ENCODE peak calls at places on chromosomes 3 and 15, in six cellular contexts. O is sigmoid colon, Q is mammary epithelial cell, L is cardiac muscle cell, T is choroid plexus epithelial cell, B is fibroblast of the aortic adventitia. E is an unnamed sample.

GRCh38 chr3:48143567-48143966 is 44.6 kb downstream of the CDC25A start:
- DNase-seq in B (no peak), O (no peak), L (no peak), Q (no peak), T (no peak), E (no peak)

GRCh38 chr15:40150163-40150925 is 10.5 kb upstream of the BUB1B start:
- DNase-seq in L (peak), O (no peak), T (peak), Q (peak), B (peak), E (peak)

GRCh38 chr3:126480864-126481263 is 5.2 kb upstream of the ZXDC start:
- DNase-seq in B (peak), Q (no peak), O (no peak), T (no peak), L (no peak), E (no peak)

GRCh38 chr15:62391565-62392262 is 226.6 kb upstream of the C2CD4B start:
- DNase-seq in B (peak), O (peak), L (peak), Q (peak), T (peak), E (peak)

GRCh38 chr15:91867581-91868026 is 14.1 kb downstream of the SLCO3A1 start:
- DNase-seq in Q (peak), L (peak), B (peak), O (peak), T (peak), E (no peak)

GRCh38 chr15:60124460-60125070 is 120.5 kb downstream of the FOXB1 start:
- DNase-seq in Q (no peak), B (no peak), T (no peak), L (no peak), O (no peak), E (no peak)

GRCh38 chr15:64622410-64623260 is 152.8 kb downstream of the RBPMS2 start:
- DNase-seq in L (no peak), O (no peak), Q (no peak), T (no peak), B (no peak), E (no peak)

GRCh38 chr3:7146529-7146928 is 285.6 kb downstream of the GRM7 start:
- DNase-seq in B (no peak), Q (no peak), L (no peak), T (no peak), O (no peak), E (no peak)

GRCh38 chr3:50563867-50564266 is 3.7 kb downstream of the C3orf18 start:
- DNase-seq in T (no peak), O (no peak), B (no peak), Q (no peak), L (no peak), E (no peak)

GRCh38 chr3:40381904-40382616 is 4.9 kb upstream of the ENTPD3 start:
- DNase-seq in B (no peak), L (peak), Q (no peak), O (no peak), T (peak), E (no peak)

GRCh38 chr3:171346011-171346410 is 114.2 kb downstream of the TNIK start:
- DNase-seq in L (no peak), O (no peak), Q (no peak), B (no peak), T (no peak), E (no peak)

GRCh38 chr3:172698650-172699049 is 12.2 kb downstream of the NCEH1 start:
- DNase-seq in T (no peak), Q (no peak), B (no peak), L (no peak), O (no peak), E (peak)

GRCh38 chr3:95923496-95924210 is 890.7 kb upstream of the EPHA6 start:
- DNase-seq in L (peak), Q (peak), O (no peak), T (peak), B (peak), E (no peak)

GRCh38 chr3:109803274-109803673 is 465.9 kb upstream of the DPPA4 start:
- DNase-seq in L (no peak), B (no peak), T (peak), O (no peak), Q (peak), E (peak)

GRCh38 chr3:122074621-122075265 is 19.6 kb downstream of the CD86 start:
- DNase-seq in T (no peak), O (peak), Q (no peak), B (no peak), L (peak), E (peak)

GRCh38 chr3:160088492-160089137 is 100.0 kb downstream of the IL12A start:
- DNase-seq in O (no peak), L (no peak), B (no peak), T (no peak), Q (no peak), E (no peak)

GRCh38 chr3:160090653-160091052 is 102.0 kb downstream of the IL12A start:
- DNase-seq in T (no peak), O (no peak), L (no peak), Q (peak), B (no peak), E (no peak)

GRCh38 chr3:160081958-160082533 is 93.4 kb downstream of the IL12A start:
- DNase-seq in B (no peak), L (no peak), Q (no peak), O (no peak), T (no peak), E (no peak)

GRCh38 chr3:160084998-160085397 is 96.4 kb downstream of the IL12A start:
- DNase-seq in L (no peak), O (no peak), B (no peak), T (no peak), Q (peak), E (no peak)
- H3K4me3 ChIP-seq in L (no peak), O (no peak), B (no peak), T (no peak), Q (no peak), E (no peak)

DNA sequence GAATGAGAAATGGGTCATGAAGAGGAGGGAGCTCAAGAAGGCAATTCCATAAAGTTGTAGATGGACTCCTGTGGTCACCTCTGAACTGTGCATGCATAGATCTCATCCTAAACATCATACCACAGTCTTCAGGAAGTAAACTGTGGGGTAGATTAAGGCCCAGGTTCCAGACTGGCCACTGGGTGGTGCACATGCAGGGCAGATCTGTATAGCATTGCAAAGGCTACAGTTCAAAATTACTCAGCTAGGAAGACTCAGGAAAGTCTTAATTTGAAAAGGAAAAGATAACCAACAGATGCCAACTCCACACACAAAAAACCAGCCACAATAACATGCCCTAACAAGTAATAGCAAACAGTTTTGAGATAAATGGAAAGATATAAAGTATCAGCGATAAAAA is 20.3 kb downstream of the KY start:
- DNase-seq in B (peak), T (peak), O (no peak), L (peak), Q (no peak), E (peak)
- TF ChIP-seq CTCF in B (peak), T (peak), O (no peak), L (peak), Q (peak), E (peak)

GRCh38 chr3:30631237-30631961 is 25.0 kb downstream of the TGFBR2 start:
- DNase-seq in L (peak), T (peak), O (no peak), B (no peak), Q (no peak), E (peak)

GRCh38 chr3:30630238-30631030 is 24.0 kb downstream of the TGFBR2 start:
- DNase-seq in L (no peak), T (no peak), Q (no peak), O (no peak), B (peak), E (no peak)

GRCh38 chr3:30628188-30628930 is 22.0 kb downstream of the TGFBR2 start:
- DNase-seq in B (no peak), Q (no peak), L (no peak), O (no peak), T (no peak), E (no peak)

GRCh38 chr3:30628931-30629590 is 22.7 kb downstream of the TGFBR2 start:
- DNase-seq in Q (no peak), O (no peak), T (peak), B (peak), L (peak), E (peak)

DNA sequence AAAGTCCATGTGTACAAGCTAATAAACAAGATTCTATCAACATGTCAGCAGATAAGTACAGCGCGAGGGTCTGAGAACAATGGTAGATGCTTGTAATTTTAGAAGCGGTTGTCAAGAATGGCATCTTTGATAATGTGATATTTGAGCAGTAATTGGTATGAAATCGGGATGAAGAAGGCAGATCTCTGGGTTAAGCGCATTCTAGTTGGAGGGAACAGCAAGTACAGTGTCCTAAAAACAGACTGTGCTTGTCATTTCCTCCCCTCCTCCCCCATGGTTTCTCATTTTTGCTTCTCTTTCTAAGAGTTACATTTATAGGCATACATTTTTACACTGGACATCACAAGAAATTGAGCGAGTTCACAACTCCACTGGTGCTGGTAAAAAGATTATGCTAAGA is 23.3 kb downstream of the TGFBR2 start:
- DNase-seq in O (no peak), L (no peak), Q (no peak), B (no peak), T (no peak), E (no peak)
- H3K4me3 ChIP-seq in O (no peak), L (no peak), Q (no peak), B (no peak), T (no peak), E (no peak)

DNA sequence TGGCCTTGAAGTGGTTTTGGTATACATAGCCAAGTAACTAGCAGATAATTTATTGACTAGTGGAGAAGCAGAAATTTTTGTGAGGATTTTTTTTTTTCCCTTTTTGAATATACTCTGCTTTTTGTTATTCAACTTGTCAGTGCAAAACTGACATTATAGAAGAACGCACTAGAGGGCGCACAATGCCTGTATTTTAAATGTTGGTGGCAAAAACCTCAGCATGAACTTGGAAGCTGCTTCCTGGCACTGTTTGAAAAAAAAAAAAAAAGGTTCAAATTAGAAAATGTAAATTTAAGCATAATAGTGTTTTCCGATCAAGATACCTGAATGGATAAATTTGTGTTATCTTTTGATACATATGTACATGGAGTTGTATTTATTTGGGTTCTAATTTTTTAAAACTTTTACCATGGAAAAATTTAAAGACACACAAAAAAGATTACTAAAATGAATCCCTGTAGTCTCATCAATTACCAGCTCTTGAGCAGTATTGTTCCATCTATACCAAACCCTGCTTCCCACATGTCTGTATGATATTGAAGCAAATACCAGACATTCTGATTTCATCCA is 56.0 kb downstream of the SLC25A26 start:
- DNase-seq in L (peak), O (peak), T (peak), Q (peak), B (peak), E (peak)
- TF ChIP-seq CTCF in L (peak), O (peak), T (peak), Q (peak), B (peak), E (peak)

GRCh38 chr3:124821356-124821755 is 65.8 kb downstream of the ITGB5 start:
- DNase-seq in O (no peak), B (no peak), L (no peak), T (no peak), Q (no peak), E (no peak)

GRCh38 chr3:124816206-124816605 is 71.0 kb downstream of the ITGB5 start:
- DNase-seq in B (no peak), Q (no peak), L (no peak), T (no peak), O (no peak), E (no peak)

GRCh38 chr3:124817079-124817478 is 70.1 kb downstream of the ITGB5 start:
- DNase-seq in O (no peak), T (no peak), B (no peak), L (no peak), Q (no peak), E (no peak)

GRCh38 chr3:124814620-124815421 is 72.3 kb downstream of the ITGB5 start:
- DNase-seq in T (peak), B (no peak), Q (peak), L (no peak), O (no peak), E (no peak)

GRCh38 chr3:124818398-124819150 is 68.6 kb downstream of the ITGB5 start:
- DNase-seq in O (no peak), L (peak), B (peak), T (peak), Q (peak), E (no peak)
- H3K4me3 ChIP-seq in O (no peak), L (no peak), B (no peak), T (no peak), Q (no peak), E (no peak)

GRCh38 chr15:27757050-27757449 is 342.1 kb downstream of the OCA2 start:
- DNase-seq in B (no peak), Q (no peak), L (no peak), O (no peak), T (peak), E (no peak)
- TF ChIP-seq CTCF in B (no peak), Q (no peak), L (no peak), O (no peak), T (no peak), E (no peak)